ENCODE peak calls at places on chromosomes 12 and 14, in four cellular contexts. E is IMR-90, C is K562, B is endothelial cell of umbilical vein. R is an unnamed sample. For H3K4me1 and H3K9me1, the result is how much of the 10 kb centered on the place peaks cover.

GRCh38 chr12:47082283-47082962 is 2.7 kb upstream of the AMIGO2 start:
- DNase-seq in E (no peak), C (no peak), B (no peak), R (no peak)

GRCh38 chr12:75944097-75944904 is 87.3 kb downstream of the PHLDA1 start:
- DNase-seq in E (peak), C (no peak), B (peak), R (peak)

GRCh38 chr12:98211914-98212695 is 303.3 kb upstream of the TMPO start:
- DNase-seq in E (no peak), C (no peak), B (peak), R (no peak)

GRCh38 chr12:12181516-12181915 is 85.3 kb downstream of the LRP6 start:
- DNase-seq in E (peak), C (no peak), B (peak), R (peak)

GRCh38 chr14:105178868-105179140 is 2.3 kb downstream of the NUDT14 start:
- DNase-seq in E (no peak), C (no peak), B (no peak), R (no peak)

GRCh38 chr14:53330441-53330840 is 177.3 kb upstream of the DDHD1 start:
- DNase-seq in E (no peak), C (no peak), B (no peak), R (no peak)

GRCh38 chr14:53929871-53930685 is 26.5 kb downstream of the BMP4 start:
- DNase-seq in E (no peak), C (peak), B (no peak), R (no peak)

GRCh38 chr14:87264386-87264785 is 728.6 kb downstream of the GALC start:
- DNase-seq in E (no peak), C (no peak), B (no peak), R (peak)

GRCh38 chr14:54252072-54252730 is 144.6 kb upstream of the CDKN3 start:
- DNase-seq in E (peak), C (no peak), B (no peak), R (peak)

GRCh38 chr12:3977621-3978020 is 104.4 kb upstream of the PARP11 start:
- DNase-seq in E (no peak), C (no peak), B (no peak), R (no peak)

GRCh38 chr14:95318870-95319311 is 817 bp downstream of the CLMN start:
- DNase-seq in E (no peak), C (no peak), B (no peak), R (no peak)

GRCh38 chr12:87152841-87153528 is 876.2 kb downstream of the C12orf50 start:
- DNase-seq in E (no peak), C (no peak), B (no peak), R (no peak)

GRCh38 chr12:20439634-20440033 is 71.3 kb downstream of the PDE3A start:
- DNase-seq in E (no peak), C (no peak), B (no peak), R (no peak)

GRCh38 chr14:79924583-79924982 is 286.7 kb downstream of the DIO2 start:
- DNase-seq in E (no peak), C (no peak), B (no peak), R (no peak)

GRCh38 chr12:3677609-3678008 is 75.3 kb downstream of the CRACR2A start:
- DNase-seq in E (no peak), C (no peak), B (no peak), R (no peak)

GRCh38 chr12:132021965-132022364 is 72.2 kb downstream of the EP400 start:
- DNase-seq in E (no peak), C (no peak), B (no peak), R (no peak)

GRCh38 chr12:1635656-1636055 is 6.6 kb downstream of the WNT5B start:
- DNase-seq in E (no peak), C (no peak), B (no peak), R (no peak)

GRCh38 chr12:65911321-65911720 is 87.0 kb downstream of the HMGA2 start:
- DNase-seq in E (peak), C (no peak), B (peak), R (no peak)

GRCh38 chr14:99971929-99972747 is 93.1 kb upstream of the EVL start:
- DNase-seq in E (peak), C (peak), B (no peak), R (no peak)

GRCh38 chr14:69358966-69359365 is 39.1 kb downstream of the ERH start:
- DNase-seq in E (no peak), C (no peak), B (no peak), R (no peak)

GRCh38 chr12:6330999-6331714 is 10.7 kb downstream of the TNFRSF1A start:
- DNase-seq in E (no peak), C (no peak), B (no peak), R (no peak)
- H3K4me1 ChIP-seq in E (under half), C (under half), B (under half), R (under half)

DNA sequence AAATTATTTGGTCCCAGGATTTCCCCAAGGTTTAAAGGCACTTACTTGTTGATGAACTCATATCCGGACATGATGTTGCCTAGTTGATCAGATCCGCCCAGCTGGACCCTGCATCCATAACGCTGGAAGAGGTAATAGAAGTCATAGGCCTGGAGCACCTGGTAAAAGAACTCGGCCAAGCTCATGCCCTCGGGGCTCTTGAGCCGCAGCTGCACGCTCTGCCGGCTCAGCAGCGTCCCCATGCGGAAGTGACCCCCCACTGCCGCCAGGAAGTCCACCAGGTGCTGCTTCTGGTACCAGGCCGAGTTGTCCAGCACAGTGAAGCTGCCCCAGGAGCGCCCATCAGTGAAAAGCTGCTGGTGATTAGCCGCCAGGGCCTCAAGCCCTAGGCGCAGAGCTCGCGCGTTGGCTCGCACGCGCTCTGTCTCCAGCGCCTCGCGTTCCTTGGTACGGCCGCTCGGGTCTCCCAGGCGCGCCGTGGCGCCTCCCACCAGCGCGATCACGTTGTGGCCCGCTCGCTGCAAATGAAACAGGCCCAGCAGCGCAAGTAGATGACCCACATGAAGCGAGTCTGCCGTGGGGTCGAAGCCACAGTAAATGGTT is 545 bp downstream of the YARS2 start:
- DNase-seq in E (peak), C (peak), B (peak), R (peak)
- H3K9me1 ChIP-seq in E (under half), C (under half), B (under half), R (under half)

GRCh38 chr14:93037354-93037753 is 78.4 kb downstream of the ITPK1 start:
- DNase-seq in E (no peak), C (no peak), B (no peak), R (no peak)
- H3K4me1 ChIP-seq in E (under half), C (under half), B (under half), R (half or more)

GRCh38 chr12:52356031-52356761 is 11.1 kb downstream of the KRT85 start:
- DNase-seq in E (no peak), C (no peak), B (no peak), R (no peak)
- H3K9me1 ChIP-seq in E (under half), C (under half), B (under half), R (under half)

DNA sequence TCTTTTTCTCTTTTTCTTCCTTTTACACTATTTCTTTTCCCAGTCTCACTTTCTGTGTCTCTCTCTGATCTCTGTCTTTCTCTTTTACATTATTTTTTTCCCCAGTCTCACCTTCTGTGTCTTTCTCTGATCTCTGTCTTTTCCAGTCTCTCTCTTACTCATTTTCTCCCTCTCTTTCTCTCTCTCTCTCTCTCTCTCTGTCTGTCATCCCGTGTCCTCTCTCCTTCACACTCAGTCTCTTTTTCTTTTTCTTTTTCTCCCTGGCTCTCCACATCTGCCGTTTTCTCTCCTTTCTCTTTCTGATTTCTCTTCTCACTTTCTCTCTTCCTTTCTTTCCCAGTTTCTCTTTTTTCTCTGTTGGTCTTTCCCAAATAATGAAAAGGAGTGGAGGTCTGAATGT is 22.3 kb downstream of the DHRS4L2 start:
- DNase-seq in E (no peak), C (no peak), B (no peak), R (no peak)
- H3K4me1 ChIP-seq in E (under half), C (under half), B (under half), R (under half)

DNA sequence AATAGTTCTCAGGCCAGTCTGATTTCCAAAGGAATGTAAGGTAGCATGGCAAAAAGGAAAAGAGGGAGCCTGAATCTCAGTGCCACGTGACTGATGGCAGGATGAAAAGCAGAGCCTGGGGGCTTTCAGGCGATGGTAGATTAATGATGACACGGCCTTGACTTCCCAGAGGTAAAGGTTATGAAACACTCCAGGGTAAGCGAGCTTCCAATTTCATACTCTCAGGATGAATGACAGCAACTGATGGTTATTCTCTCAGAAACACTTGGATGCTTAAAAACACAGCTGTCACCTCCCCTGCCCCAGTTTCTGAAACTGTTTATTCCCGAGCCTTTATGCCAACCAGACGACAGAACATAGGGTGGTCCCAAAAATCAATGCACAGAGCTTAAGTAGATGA is 28.8 kb downstream of the GDF11 start:
- DNase-seq in E (no peak), C (no peak), B (no peak), R (no peak)
- H3K9me1 ChIP-seq in E (under half), C (under half), B (under half), R (under half)

R was measured in keratinocyte.